ENCODE peak calls at places on chromosomes 4 and X, in five cellular contexts. B, L, Z, C and H are unnamed samples.

GRCh38 chrX:3526084-3526483 is 179.6 kb upstream of the MXRA5 start:
- DNase-seq in L (no peak), C (peak; percentile 47), B (no peak), Z (no peak), H (no peak)

GRCh38 chr4:145909773-145910172 is 28.9 kb downstream of the ZNF827 start:
- DNase-seq in B (no peak), L (peak; percentile 2), Z (no peak), C (no peak), H (no peak)

GRCh38 chr4:19492611-19493010 is 759.1 kb upstream of the SLIT2 start:
- DNase-seq in B (no peak), C (no peak), Z (no peak), L (no peak), H (no peak)

GRCh38 chrX:33183366-33183765 is 28.0 kb downstream of the DMD start:
- DNase-seq in Z (no peak), C (no peak), L (no peak), B (no peak), H (no peak)

GRCh38 chr4:127586922-127587571 is 45.7 kb upstream of the INTU start:
- DNase-seq in Z (peak; percentile 15), C (peak; percentile 37), B (peak; percentile 67), L (peak; percentile 29), H (peak; percentile 31)

GRCh38 chr4:87974856-87975462 is 555 bp upstream of the SPP1 start:
- DNase-seq in B (peak; percentile 41), L (peak; percentile 7), C (no peak), Z (no peak), H (no peak)

GRCh38 chr4:81470456-81471327 is 1.0 kb downstream of the RASGEF1B start:
- DNase-seq in C (no peak), L (no peak), B (no peak), Z (no peak), H (no peak)

GRCh38 chrX:39639871-39640270 is 457.9 kb downstream of the BCOR start:
- DNase-seq in L (no peak), B (no peak), C (no peak), Z (no peak), H (no peak)

GRCh38 chr4:112510191-112510467 is 5.9 kb downstream of the NEUROG2 start:
- DNase-seq in C (no peak), Z (no peak), B (no peak), L (no peak), H (no peak)

GRCh38 chr4:54687887-54688841 is 30.4 kb downstream of the KIT start:
- DNase-seq in L (no peak), C (no peak), B (no peak), Z (no peak), H (no peak)

GRCh38 chr4:54677853-54678650 is 20.3 kb downstream of the KIT start:
- DNase-seq in L (no peak), B (no peak), C (no peak), Z (no peak), H (no peak)

GRCh38 chr4:54678826-54679225 is 21.1 kb downstream of the KIT start:
- DNase-seq in Z (no peak), C (no peak), B (no peak), L (no peak), H (no peak)

GRCh38 chr4:54685810-54686209 is 28.1 kb downstream of the KIT start:
- DNase-seq in Z (no peak), C (no peak), B (no peak), L (no peak), H (no peak)

DNA sequence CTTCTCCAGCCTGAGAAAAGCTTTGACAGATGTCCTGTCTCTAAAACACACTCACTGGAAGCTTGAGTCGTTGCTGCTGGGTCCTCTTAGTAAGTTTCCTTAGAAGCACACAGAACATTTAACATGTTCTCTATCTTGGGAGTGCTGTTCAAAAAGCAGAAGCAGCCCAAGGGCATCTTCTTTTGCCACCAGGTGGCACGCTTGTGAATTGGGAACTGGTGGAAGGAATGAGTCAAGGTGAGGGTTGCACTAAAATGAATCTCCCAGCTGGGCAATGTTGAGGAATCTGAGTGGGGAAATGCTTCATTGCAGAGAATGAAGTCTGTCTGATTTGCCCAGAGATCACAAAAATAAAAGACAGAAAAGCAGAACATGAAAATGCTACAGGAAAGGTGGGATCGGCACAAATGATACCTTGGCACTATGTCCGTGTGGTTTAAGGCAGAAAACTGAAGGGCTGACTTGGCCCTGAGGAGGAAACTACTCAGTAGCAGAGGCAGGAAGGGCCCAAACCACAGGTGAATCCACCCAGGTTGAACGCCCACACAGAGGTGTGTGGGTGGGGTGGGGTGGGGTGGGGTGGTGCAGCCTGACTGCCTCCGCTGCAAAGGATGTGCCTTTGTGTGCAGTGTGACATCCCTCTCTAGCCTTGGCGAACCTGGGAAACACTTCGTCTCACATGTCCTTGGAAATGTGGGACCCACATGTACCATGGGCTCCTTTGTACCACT is 26.0 kb downstream of the KIT start:
- DNase-seq in L (no peak), C (peak; percentile 47), Z (peak; percentile 25), B (peak; percentile 72), H (no peak)
- TF ChIP-seq CTCF in L (peak; percentile 8), C (peak; percentile 73), Z (no peak), B (no peak), H (peak; percentile 29)

GRCh38 chr4:57425610-57426009 is 315.4 kb upstream of the IGFBP7 start:
- DNase-seq in C (no peak), B (peak; percentile 19), L (no peak), Z (no peak), H (no peak)

GRCh38 chr4:57430706-57431105 is 320.5 kb upstream of the IGFBP7 start:
- DNase-seq in Z (no peak), L (no peak), B (no peak), C (no peak), H (no peak)

GRCh38 chr4:57424231-57424897 is 314.2 kb upstream of the IGFBP7 start:
- DNase-seq in C (peak; percentile 72), Z (peak; percentile 95), L (no peak), B (peak; percentile 97), H (peak; percentile 100)

GRCh38 chr4:57426779-57427395 is 316.7 kb upstream of the IGFBP7 start:
- DNase-seq in Z (peak; percentile 75), C (peak; percentile 62), B (peak; percentile 78), L (peak; percentile 35), H (peak; percentile 53)
- TF ChIP-seq CTCF in Z (peak; percentile 85), C (peak; percentile 88), B (peak; percentile 61), L (peak; percentile 63), H (peak; percentile 85)

GRCh38 chrX:123169247-123169901 is 14.7 kb upstream of the GRIA3 start:
- DNase-seq in B (no peak), Z (no peak), L (peak; percentile 7), C (no peak), H (no peak)
- TF ChIP-seq CTCF in B (no peak), Z (no peak), L (no peak), C (no peak), H (no peak)

GRCh38 chr4:123994917-123995316 is 598.3 kb downstream of the SPRY1 start:
- DNase-seq in Z (no peak), L (no peak), C (no peak), B (peak; percentile 13), H (no peak)
- TF ChIP-seq CTCF in Z (no peak), L (no peak), C (peak; percentile 67), B (no peak), H (peak; percentile 33)

DNA sequence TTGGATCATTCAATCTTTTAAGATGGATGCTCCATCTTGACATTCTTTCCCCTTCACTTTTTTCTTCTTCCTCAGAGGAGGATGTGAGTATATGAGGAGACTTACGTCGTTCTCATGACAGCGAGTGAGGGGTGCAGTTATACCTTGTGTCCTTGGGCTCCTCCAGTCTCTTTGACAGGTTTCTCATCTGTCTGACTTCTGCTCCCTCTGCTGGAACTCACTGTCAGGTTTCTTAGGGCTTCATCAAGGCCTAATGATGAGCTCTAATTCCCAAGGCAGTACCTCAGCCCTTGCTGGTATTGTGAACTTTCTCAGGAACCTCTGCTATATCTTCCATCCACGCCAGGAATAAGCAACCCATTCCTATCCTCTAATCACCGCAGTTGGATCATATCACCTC is 237.8 kb upstream of the ADGRL3 start:
- DNase-seq in Z (no peak), C (no peak), L (no peak), B (no peak), H (no peak)
- TF ChIP-seq CTCF in Z (no peak), C (no peak), L (no peak), B (no peak), H (no peak)

GRCh38 chr4:158789853-158790252 is 21.0 kb downstream of the FNIP2 start:
- DNase-seq in Z (no peak), B (no peak), C (no peak), L (no peak), H (no peak)

GRCh38 chr4:158788608-158789007 is 19.8 kb downstream of the FNIP2 start:
- DNase-seq in C (no peak), Z (no peak), L (no peak), B (no peak), H (no peak)

GRCh38 chr4:158791588-158791987 is 22.8 kb downstream of the FNIP2 start:
- DNase-seq in B (no peak), Z (no peak), C (no peak), L (no peak), H (no peak)

GRCh38 chr4:158786155-158786581 is 17.3 kb downstream of the FNIP2 start:
- DNase-seq in Z (no peak), C (no peak), L (no peak), B (no peak), H (no peak)

GRCh38 chr4:158787718-158788441 is 19.1 kb downstream of the FNIP2 start:
- DNase-seq in Z (no peak), B (no peak), C (no peak), L (no peak), H (no peak)
- TF ChIP-seq CTCF in Z (no peak), B (no peak), C (no peak), L (no peak), H (no peak)

GRCh38 chr4:26055855-26056254 is 141.8 kb downstream of the SMIM20 start:
- DNase-seq in C (no peak), L (no peak), Z (no peak), B (no peak), H (no peak)
- TF ChIP-seq CTCF in C (peak; percentile 22), L (no peak), Z (no peak), B (no peak), H (peak; percentile 16)